ENCODE peak calls at places on chromosomes 13 and 19, in nine cellular contexts. One of them, this sample, is unnamed. For H3K4me1, the result is how much of the 10 kb centered on the place peaks cover.

GRCh38 chr13:110713981-110714797 is 689 bp downstream of the ING1 start:
- DNase-seq in uterus: peak
- DNase-seq in heart left ventricle: peak
- DNase-seq in cardiac muscle cell: peak
- DNase-seq in pancreas: peak
- DNase-seq in neural progenitor cell: peak
- DNase-seq in lower lobe of right lung: peak
- DNase-seq in tibial artery: peak
- DNase-seq in adrenal gland: peak
- DNase-seq in this sample: peak

GRCh38 chr13:26247608-26248007 is 6.3 kb upstream of the CDK8 start:
- DNase-seq in uterus: no peak
- DNase-seq in heart left ventricle: no peak
- DNase-seq in cardiac muscle cell: peak
- DNase-seq in pancreas: no peak
- DNase-seq in neural progenitor cell: no peak
- DNase-seq in lower lobe of right lung: no peak
- DNase-seq in tibial artery: no peak
- DNase-seq in adrenal gland: peak
- DNase-seq in this sample: no peak

GRCh38 chr13:51342706-51343105 is 3.2 kb downstream of the SERPINE3 start:
- DNase-seq in uterus: no peak
- DNase-seq in heart left ventricle: no peak
- DNase-seq in cardiac muscle cell: no peak
- DNase-seq in pancreas: no peak
- DNase-seq in neural progenitor cell: no peak
- DNase-seq in lower lobe of right lung: no peak
- DNase-seq in tibial artery: no peak
- DNase-seq in adrenal gland: no peak
- DNase-seq in this sample: no peak

GRCh38 chr19:38684078-38684861 is 36.8 kb downstream of the ACTN4 start:
- DNase-seq in uterus: peak
- DNase-seq in heart left ventricle: no peak
- DNase-seq in cardiac muscle cell: no peak
- DNase-seq in pancreas: peak
- DNase-seq in neural progenitor cell: no peak
- DNase-seq in lower lobe of right lung: peak
- DNase-seq in tibial artery: peak
- DNase-seq in adrenal gland: peak
- DNase-seq in this sample: no peak

GRCh38 chr13:33644607-33645543 is 173.1 kb upstream of the RFC3 start:
- DNase-seq in uterus: peak
- DNase-seq in heart left ventricle: no peak
- DNase-seq in cardiac muscle cell: no peak
- DNase-seq in pancreas: no peak
- DNase-seq in neural progenitor cell: no peak
- DNase-seq in lower lobe of right lung: no peak
- DNase-seq in tibial artery: peak
- DNase-seq in adrenal gland: peak
- DNase-seq in this sample: peak

GRCh38 chr13:75050419-75051066 is 431.4 kb downstream of the TBC1D4 start:
- DNase-seq in uterus: no peak
- DNase-seq in heart left ventricle: no peak
- DNase-seq in cardiac muscle cell: no peak
- DNase-seq in pancreas: no peak
- DNase-seq in neural progenitor cell: no peak
- DNase-seq in lower lobe of right lung: no peak
- DNase-seq in tibial artery: no peak
- DNase-seq in adrenal gland: no peak
- DNase-seq in this sample: no peak

GRCh38 chr19:32889137-32889934 is 19.8 kb upstream of the SLC7A9 start:
- DNase-seq in uterus: no peak
- DNase-seq in heart left ventricle: no peak
- DNase-seq in cardiac muscle cell: no peak
- DNase-seq in pancreas: no peak
- DNase-seq in neural progenitor cell: no peak
- DNase-seq in lower lobe of right lung: no peak
- DNase-seq in tibial artery: no peak
- DNase-seq in adrenal gland: no peak
- DNase-seq in this sample: no peak

GRCh38 chr13:59532405-59532804 is 631.3 kb downstream of the DIAPH3 start:
- DNase-seq in uterus: no peak
- DNase-seq in heart left ventricle: no peak
- DNase-seq in cardiac muscle cell: no peak
- DNase-seq in pancreas: no peak
- DNase-seq in neural progenitor cell: no peak
- DNase-seq in lower lobe of right lung: no peak
- DNase-seq in tibial artery: no peak
- DNase-seq in adrenal gland: no peak
- DNase-seq in this sample: no peak

GRCh38 chr13:109180905-109181425 is 551.6 kb downstream of the MYO16 start:
- DNase-seq in uterus: no peak
- DNase-seq in heart left ventricle: no peak
- DNase-seq in cardiac muscle cell: no peak
- DNase-seq in pancreas: no peak
- DNase-seq in neural progenitor cell: no peak
- DNase-seq in lower lobe of right lung: no peak
- DNase-seq in tibial artery: no peak
- DNase-seq in adrenal gland: no peak
- DNase-seq in this sample: no peak

DNA sequence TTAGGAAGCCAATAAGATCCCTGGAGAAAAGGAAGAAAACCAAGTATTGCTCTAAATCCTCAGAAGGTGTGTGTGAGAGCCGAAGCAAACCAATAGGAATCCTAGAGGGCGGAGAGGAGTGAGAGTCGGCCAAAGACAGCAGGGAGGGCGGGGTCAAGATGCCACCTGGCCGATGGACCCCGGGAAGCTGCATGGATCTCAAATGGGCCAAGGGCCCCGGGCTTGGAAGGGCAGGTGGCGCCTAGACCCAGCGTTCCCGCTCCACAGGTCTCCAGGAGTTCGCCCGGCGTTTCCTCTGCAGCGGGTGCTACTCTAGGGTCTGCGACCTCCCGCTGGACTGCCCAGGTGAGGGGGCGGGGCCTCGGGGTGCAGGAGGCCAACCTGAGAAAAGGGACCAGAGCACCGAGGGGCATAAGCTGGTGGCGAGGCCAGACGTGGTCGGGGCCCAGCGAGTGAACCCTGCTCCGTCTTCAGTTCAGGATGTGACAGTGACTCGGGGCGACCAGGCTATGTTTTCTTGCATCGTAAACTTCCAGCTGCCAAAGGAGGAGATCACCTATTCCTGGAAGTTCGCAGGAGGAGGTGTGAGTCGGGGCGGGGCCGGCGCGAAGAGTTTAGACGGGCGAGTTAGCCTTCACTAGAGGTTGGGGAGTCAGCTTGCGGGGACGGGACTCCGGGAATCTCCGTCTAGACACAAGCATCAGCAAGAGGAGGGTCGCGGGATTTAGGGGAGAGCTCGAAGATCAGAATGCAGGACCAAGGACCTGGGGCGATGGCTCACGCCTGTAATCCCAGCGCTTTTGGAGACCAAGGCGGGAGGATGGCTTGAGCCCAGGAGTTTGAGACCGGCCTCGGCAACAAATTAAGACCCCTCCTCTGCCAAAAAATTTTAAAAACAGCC is 9.9 kb downstream of the SPACA6 start:
- DNase-seq in uterus: peak
- DNase-seq in heart left ventricle: no peak
- DNase-seq in cardiac muscle cell: no peak
- DNase-seq in pancreas: peak
- DNase-seq in neural progenitor cell: peak
- DNase-seq in lower lobe of right lung: peak
- DNase-seq in tibial artery: no peak
- DNase-seq in adrenal gland: peak
- DNase-seq in this sample: peak
- H3K4me3 ChIP-seq in uterus: no peak
- H3K4me3 ChIP-seq in heart left ventricle: no peak
- H3K4me3 ChIP-seq in cardiac muscle cell: no peak
- H3K4me3 ChIP-seq in pancreas: peak
- H3K4me3 ChIP-seq in neural progenitor cell: peak
- H3K4me3 ChIP-seq in lower lobe of right lung: peak
- H3K4me3 ChIP-seq in tibial artery: peak
- H3K4me3 ChIP-seq in adrenal gland: no peak
- H3K4me3 ChIP-seq in this sample: peak

DNA sequence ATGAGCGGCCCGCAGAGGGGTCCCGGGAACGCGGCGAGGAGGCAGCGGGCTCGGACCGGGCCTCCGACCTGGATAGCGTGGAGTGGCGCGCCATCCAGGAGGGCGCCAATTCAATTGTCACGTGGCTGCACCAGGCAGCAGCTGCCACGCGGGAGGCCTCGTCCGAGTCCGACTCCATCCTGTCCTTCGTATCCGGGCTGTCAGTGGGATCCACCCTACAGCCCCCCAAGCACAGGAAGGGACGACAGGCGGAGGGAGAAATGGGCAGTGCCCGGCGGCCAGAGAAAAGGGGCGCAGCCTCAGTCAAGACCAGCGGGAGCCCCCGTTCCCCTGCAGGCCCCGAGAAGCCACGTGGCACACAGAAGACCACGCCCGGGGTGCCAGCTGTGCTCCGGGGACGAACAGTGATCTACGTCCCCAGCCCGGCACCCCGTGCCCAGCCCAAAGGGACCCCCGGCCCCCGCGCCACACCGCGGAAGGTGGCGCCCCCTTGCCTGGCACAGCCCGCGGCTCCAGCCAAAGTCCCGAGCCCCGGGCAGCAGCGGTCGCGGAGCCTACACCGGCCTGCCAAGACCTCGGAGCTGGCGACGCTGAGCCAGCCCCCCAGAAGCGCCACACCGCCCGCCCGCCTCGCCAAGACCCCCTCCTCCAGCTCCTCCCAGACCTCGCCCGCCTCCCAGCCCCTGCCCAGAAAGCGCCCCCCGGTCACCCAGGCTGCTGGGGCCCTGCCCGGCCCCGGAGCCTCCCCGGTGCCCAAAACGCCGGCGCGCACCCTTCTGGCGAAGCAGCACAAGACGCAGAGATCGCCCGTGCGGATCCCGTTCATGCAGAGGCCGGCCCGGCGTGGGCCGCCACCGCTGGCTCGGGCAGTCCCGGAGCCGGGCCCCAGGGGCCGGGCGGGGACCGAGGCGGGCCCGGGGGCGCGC is 10.5 kb downstream of the C19orf25 start:
- DNase-seq in uterus: no peak
- DNase-seq in heart left ventricle: no peak
- DNase-seq in cardiac muscle cell: peak
- DNase-seq in pancreas: no peak
- DNase-seq in neural progenitor cell: peak
- DNase-seq in lower lobe of right lung: no peak
- DNase-seq in tibial artery: no peak
- DNase-seq in adrenal gland: no peak
- DNase-seq in this sample: no peak
- H3K4me1 ChIP-seq in uterus: under half
- H3K4me1 ChIP-seq in heart left ventricle: half or more
- H3K4me1 ChIP-seq in cardiac muscle cell: under half
- H3K4me1 ChIP-seq in pancreas: under half
- H3K4me1 ChIP-seq in neural progenitor cell: under half
- H3K4me1 ChIP-seq in lower lobe of right lung: half or more
- H3K4me1 ChIP-seq in tibial artery: under half
- H3K4me1 ChIP-seq in adrenal gland: half or more
- H3K4me1 ChIP-seq in this sample: half or more

GRCh38 chr19:48873476-48874308 is 1.5 kb downstream of the PPP1R15A start:
- DNase-seq in uterus: no peak
- DNase-seq in heart left ventricle: no peak
- DNase-seq in cardiac muscle cell: no peak
- DNase-seq in pancreas: no peak
- DNase-seq in neural progenitor cell: peak
- DNase-seq in lower lobe of right lung: no peak
- DNase-seq in tibial artery: no peak
- DNase-seq in adrenal gland: peak
- DNase-seq in this sample: no peak

GRCh38 chr19:48874309-48875135 is 2.3 kb downstream of the PPP1R15A start:
- DNase-seq in uterus: peak
- DNase-seq in heart left ventricle: peak
- DNase-seq in cardiac muscle cell: no peak
- DNase-seq in pancreas: no peak
- DNase-seq in neural progenitor cell: peak
- DNase-seq in lower lobe of right lung: no peak
- DNase-seq in tibial artery: no peak
- DNase-seq in adrenal gland: peak
- DNase-seq in this sample: peak

GRCh38 chr19:48872884-48873475 is 759 bp downstream of the PPP1R15A start:
- DNase-seq in uterus: peak
- DNase-seq in heart left ventricle: peak
- DNase-seq in cardiac muscle cell: peak
- DNase-seq in pancreas: peak
- DNase-seq in neural progenitor cell: peak
- DNase-seq in lower lobe of right lung: peak
- DNase-seq in tibial artery: peak
- DNase-seq in adrenal gland: peak
- DNase-seq in this sample: peak

GRCh38 chr19:48870048-48870447 is 1.6 kb upstream of the PLEKHA4 start:
- DNase-seq in uterus: no peak
- DNase-seq in heart left ventricle: no peak
- DNase-seq in cardiac muscle cell: no peak
- DNase-seq in pancreas: no peak
- DNase-seq in neural progenitor cell: no peak
- DNase-seq in lower lobe of right lung: no peak
- DNase-seq in tibial artery: no peak
- DNase-seq in adrenal gland: no peak
- DNase-seq in this sample: no peak

DNA sequence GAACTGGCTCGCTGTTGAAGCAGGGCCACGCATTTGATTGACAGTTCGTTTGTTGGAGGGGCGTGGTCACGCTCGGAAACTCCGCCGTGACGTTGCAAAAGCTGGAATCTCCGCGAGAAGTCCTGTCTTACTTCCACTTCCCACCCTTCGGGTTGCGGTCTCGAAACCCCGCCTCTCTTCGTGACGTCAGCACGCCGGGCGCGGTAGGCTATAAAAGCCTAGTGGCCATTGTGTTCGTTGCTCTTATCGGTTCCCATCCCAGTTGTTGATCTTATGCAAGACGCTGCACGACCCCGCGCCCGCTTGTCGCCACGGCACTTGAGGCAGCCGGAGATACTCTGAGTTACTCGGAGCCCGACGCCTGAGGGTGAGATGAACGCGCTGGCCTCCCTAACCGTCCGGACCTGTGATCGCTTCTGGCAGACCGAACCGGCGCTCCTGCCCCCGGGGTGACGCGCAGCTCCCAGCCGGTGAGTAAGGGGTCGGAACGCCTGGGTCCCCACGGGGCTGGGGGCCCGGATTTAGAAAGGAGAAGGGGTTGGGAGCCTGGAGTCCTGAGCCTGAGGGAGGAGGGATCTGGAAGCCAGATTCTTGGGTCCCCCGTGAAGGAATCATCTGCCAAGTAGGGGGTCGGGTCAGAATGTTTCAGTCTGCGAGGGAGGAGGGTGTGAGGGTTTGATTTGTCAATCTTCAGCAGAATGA is at the start of gene PPP1R15A:
- DNase-seq in uterus: peak
- DNase-seq in heart left ventricle: peak
- DNase-seq in cardiac muscle cell: peak
- DNase-seq in pancreas: peak
- DNase-seq in neural progenitor cell: peak
- DNase-seq in lower lobe of right lung: peak
- DNase-seq in tibial artery: peak
- DNase-seq in adrenal gland: peak
- DNase-seq in this sample: peak
- TF ChIP-seq CTCF in uterus: no peak
- TF ChIP-seq CTCF in heart left ventricle: peak
- TF ChIP-seq CTCF in cardiac muscle cell: no peak
- TF ChIP-seq CTCF in pancreas: no peak
- TF ChIP-seq CTCF in neural progenitor cell: peak
- TF ChIP-seq CTCF in lower lobe of right lung: peak
- TF ChIP-seq CTCF in tibial artery: no peak
- TF ChIP-seq CTCF in adrenal gland: peak
- TF ChIP-seq CTCF in this sample: no peak

GRCh38 chr19:41206926-41207750 is 11.9 kb upstream of the AXL start:
- DNase-seq in uterus: peak
- DNase-seq in heart left ventricle: peak
- DNase-seq in cardiac muscle cell: no peak
- DNase-seq in pancreas: no peak
- DNase-seq in neural progenitor cell: no peak
- DNase-seq in lower lobe of right lung: no peak
- DNase-seq in tibial artery: peak
- DNase-seq in adrenal gland: no peak
- DNase-seq in this sample: peak
- H3K4me3 ChIP-seq in uterus: no peak
- H3K4me3 ChIP-seq in heart left ventricle: no peak
- H3K4me3 ChIP-seq in cardiac muscle cell: no peak
- H3K4me3 ChIP-seq in pancreas: no peak
- H3K4me3 ChIP-seq in neural progenitor cell: no peak
- H3K4me3 ChIP-seq in lower lobe of right lung: no peak
- H3K4me3 ChIP-seq in tibial artery: peak
- H3K4me3 ChIP-seq in adrenal gland: no peak
- H3K4me3 ChIP-seq in this sample: no peak